ENCODE peak calls at places on chromosomes 7 and 10, in six cellular contexts. X is astrocyte, T is DND-41, N is PC-3, F is neural progenitor cell, S is Karpas-422. A is an unnamed sample.

GRCh38 chr10:23693398-23693797 is 254.5 kb downstream of the OTUD1 start:
- DNase-seq in X (no peak), T (no peak), N (no peak), F (peak; percentile 80), S (no peak), A (no peak)

GRCh38 chr7:144069953-144070352 is 342 bp downstream of the OR2A25 start:
- DNase-seq in X (no peak), T (no peak), N (no peak), F (no peak), S (no peak), A (no peak)

GRCh38 chr7:131196808-131197207 is 130.9 kb upstream of the MKLN1 start:
- DNase-seq in X (peak; percentile 39), T (no peak), N (no peak), F (peak; percentile 66), S (no peak), A (peak; percentile 44)

GRCh38 chr7:149620961-149621360 is 123.4 kb upstream of the ZNF746 start:
- DNase-seq in X (no peak), T (no peak), N (no peak), F (no peak), S (no peak), A (no peak)

GRCh38 chr7:3439333-3440030 is 138.4 kb downstream of the SDK1 start:
- DNase-seq in X (peak; percentile 98), T (no peak), N (peak; percentile 86), F (no peak), S (no peak), A (peak; percentile 99)

GRCh38 chr10:100349087-100349486 is 2.1 kb downstream of the SCD start:
- DNase-seq in X (no peak), T (no peak), N (no peak), F (peak; percentile 38), S (peak; percentile 47), A (no peak)

GRCh38 chr7:82313269-82313668 is 130.3 kb downstream of the CACNA2D1 start:
- DNase-seq in X (no peak), T (no peak), N (no peak), F (no peak), S (no peak), A (no peak)

GRCh38 chr7:99003419-99003818 is 125.1 kb downstream of the TRRAP start:
- DNase-seq in X (no peak), T (no peak), N (no peak), F (no peak), S (no peak), A (no peak)

GRCh38 chr7:28729276-28729675 is 228.9 kb downstream of the TRIL start:
- DNase-seq in X (peak; percentile 39), T (no peak), N (peak; percentile 72), F (no peak), S (no peak), A (no peak)

GRCh38 chr7:138865843-138866242 is 67.8 kb upstream of the ATP6V0A4 start:
- DNase-seq in X (no peak), T (peak; percentile 39), N (peak; percentile 33), F (no peak), S (peak; percentile 78), A (no peak)

GRCh38 chr10:132605390-132605789 is 67.8 kb downstream of the INPP5A start:
- DNase-seq in X (no peak), T (no peak), N (no peak), F (no peak), S (no peak), A (no peak)
- H3K79me2 ChIP-seq in X (peaks cover 80% of the 10 kb centered on the region), T (peaks cover 79% of the 10 kb centered on the region), N (peaks cover 10% of the 10 kb centered on the region), F (peaks cover 5% of the 10 kb centered on the region), S (no peaks in the 10 kb centered on the region), A (no peaks in the 10 kb centered on the region)

GRCh38 chr10:44981172-44982113 is 2.8 kb upstream of the DEPP1 start:
- DNase-seq in X (peak; percentile 93), T (no peak), N (peak; percentile 92), F (no peak), S (no peak), A (peak; percentile 95)
- H3K36me3 ChIP-seq in X (no peaks in the 10 kb centered on the region), T (no peaks in the 10 kb centered on the region), N (no peaks in the 10 kb centered on the region), F (no peaks in the 10 kb centered on the region), S (no peaks in the 10 kb centered on the region), A (peaks cover 4% of the 10 kb centered on the region)

GRCh38 chr7:6183006-6183405 is 89.4 kb downstream of the CYTH3 start:
- DNase-seq in X (no peak), T (no peak), N (no peak), F (no peak), S (no peak), A (no peak)
- H3K79me2 ChIP-seq in X (no peaks in the 10 kb centered on the region), T (no peaks in the 10 kb centered on the region), N (no peaks in the 10 kb centered on the region), F (no peaks in the 10 kb centered on the region), S (no peaks in the 10 kb centered on the region), A (no peaks in the 10 kb centered on the region)

DNA sequence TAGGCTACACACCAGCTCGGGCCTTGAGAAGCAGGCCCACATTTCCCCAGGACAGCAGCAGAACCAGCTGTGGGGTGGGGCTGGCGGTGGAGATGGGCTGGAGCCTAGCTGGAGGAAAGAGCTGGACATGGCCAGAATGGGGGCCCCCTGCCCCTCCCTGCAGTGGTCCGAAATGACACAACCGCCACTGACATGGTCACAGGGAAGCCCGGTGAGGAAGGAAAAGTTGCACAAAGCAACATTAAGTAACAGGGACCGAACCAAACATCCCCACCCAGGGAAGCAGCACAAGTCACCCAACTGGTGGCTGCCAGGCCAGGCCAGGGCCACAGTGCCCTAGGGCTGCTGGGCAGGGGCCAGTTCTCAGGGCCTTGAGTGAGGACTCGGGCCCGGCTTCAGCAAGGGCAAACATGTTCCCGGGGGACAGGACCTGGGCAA is 33.2 kb downstream of the PSAP start:
- DNase-seq in X (no peak), T (no peak), N (no peak), F (no peak), S (no peak), A (no peak)
- H3K36me3 ChIP-seq in X (peaks cover 36% of the 10 kb centered on the region), T (peaks cover 87% of the 10 kb centered on the region), N (peaks cover 3% of the 10 kb centered on the region), F (no peaks in the 10 kb centered on the region), S (no peaks in the 10 kb centered on the region), A (peaks cover 36% of the 10 kb centered on the region)

GRCh38 chr7:12690041-12690878 is 2.8 kb downstream of the ARL4A start:
- DNase-seq in X (no peak), T (no peak), N (no peak), F (no peak), S (no peak), A (no peak)
- H3K79me2 ChIP-seq in X (peaks cover 38% of the 10 kb centered on the region), T (no peaks in the 10 kb centered on the region), N (peaks cover 66% of the 10 kb centered on the region), F (peaks cover 77% of the 10 kb centered on the region), S (no peaks in the 10 kb centered on the region), A (peaks cover 19% of the 10 kb centered on the region)

GRCh38 chr7:101952355-101953247 is 135.2 kb downstream of the CUX1 start:
- DNase-seq in X (peak; percentile 91), T (no peak), N (peak; percentile 84), F (no peak), S (no peak), A (peak; percentile 91)
- H3K36me3 ChIP-seq in X (no peaks in the 10 kb centered on the region), T (peaks cover 16% of the 10 kb centered on the region), N (no peaks in the 10 kb centered on the region), F (no peaks in the 10 kb centered on the region), S (no peaks in the 10 kb centered on the region), A (no peaks in the 10 kb centered on the region)